ENCODE peak calls at places on chromosomes 2 and 18, in seven cellular contexts. H is IMR-90, Q is mesenchymal stem cell, Y is neuronal stem cell, B is H1, X is H9, O is trophoblast cell. J is an unnamed sample.

GRCh38 chr2:27309651-27310050 is 1.4 kb upstream of the UCN start:
- DNase-seq in H (no peak), Q (no peak), Y (no peak), B (no peak), X (no peak), O (no peak), J (no peak)

GRCh38 chr2:107259011-107259410 is 373.0 kb upstream of the ST6GAL2 start:
- DNase-seq in H (no peak), Q (no peak), Y (no peak), B (no peak), X (no peak), O (no peak), J (no peak)

GRCh38 chr2:133667085-133667484 is 98.8 kb upstream of the NCKAP5 start:
- DNase-seq in H (peak), Q (peak), Y (no peak), B (no peak), X (no peak), O (no peak), J (peak)

GRCh38 chr18:2982452-2983172 is 30.3 kb downstream of the LPIN2 start:
- DNase-seq in H (no peak), Q (peak), Y (no peak), B (no peak), X (no peak), O (no peak), J (peak)

GRCh38 chr2:196849895-196850294 is 40.7 kb upstream of the C2orf66 start:
- DNase-seq in H (peak), Q (peak), Y (no peak), B (no peak), X (no peak), O (no peak), J (peak)

GRCh38 chr2:106724301-106724794 is 161.6 kb downstream of the ST6GAL2 start:
- DNase-seq in H (no peak), Q (no peak), Y (no peak), B (no peak), X (no peak), O (no peak), J (no peak)

GRCh38 chr2:127155901-127156300 is 48.9 kb upstream of the BIN1 start:
- DNase-seq in H (peak), Q (peak), Y (no peak), B (no peak), X (no peak), O (no peak), J (no peak)

GRCh38 chr2:135667045-135667444 is 74.6 kb upstream of the UBXN4 start:
- DNase-seq in H (peak), Q (peak), Y (no peak), B (no peak), X (no peak), O (no peak), J (no peak)

GRCh38 chr2:230969673-230970015 is 26.3 kb upstream of the SPATA3 start:
- DNase-seq in H (no peak), Q (no peak), Y (no peak), B (no peak), X (no peak), O (no peak), J (no peak)

GRCh38 chr18:5395860-5396448 is 100.4 kb upstream of the ZBTB14 start:
- DNase-seq in H (no peak), Q (no peak), Y (no peak), B (no peak), X (no peak), O (no peak), J (no peak)

GRCh38 chr2:62787381-62787780 is 81.9 kb downstream of the EHBP1 start:
- DNase-seq in H (peak), Q (peak), Y (peak), B (no peak), X (no peak), O (no peak), J (peak)

GRCh38 chr2:127115471-127116199 is 8.7 kb upstream of the BIN1 start:
- DNase-seq in H (no peak), Q (no peak), Y (no peak), B (no peak), X (peak), O (no peak), J (no peak)

GRCh38 chr2:192236136-192236535 is 41.4 kb upstream of the TMEFF2 start:
- DNase-seq in H (peak), Q (peak), Y (no peak), B (no peak), X (no peak), O (no peak), J (no peak)

GRCh38 chr18:9696701-9697100 is 11.4 kb upstream of the RAB31 start:
- DNase-seq in H (no peak), Q (no peak), Y (no peak), B (no peak), X (no peak), O (no peak), J (no peak)

GRCh38 chr2:159226608-159227007 is 59.9 kb downstream of the WDSUB1 start:
- DNase-seq in H (no peak), Q (no peak), Y (no peak), B (no peak), X (no peak), O (no peak), J (no peak)

GRCh38 chr2:111216811-111217652 is 96.3 kb downstream of the BCL2L11 start:
- DNase-seq in H (no peak), Q (no peak), Y (no peak), B (no peak), X (no peak), O (no peak), J (no peak)

GRCh38 chr2:235739704-235740415 is 246.0 kb downstream of the AGAP1 start:
- DNase-seq in H (no peak), Q (no peak), Y (no peak), B (no peak), X (no peak), O (no peak), J (no peak)

GRCh38 chr2:193695367-193695766 is 1500.6 kb upstream of the TMEFF2 start:
- DNase-seq in H (no peak), Q (peak), Y (no peak), B (no peak), X (no peak), O (peak), J (peak)

GRCh38 chr2:110837421-110838409 is 105.3 kb downstream of the ACOXL start:
- DNase-seq in H (no peak), Q (no peak), Y (peak), B (no peak), X (no peak), O (no peak), J (no peak)

GRCh38 chr2:18626958-18627650 is 37.7 kb upstream of the NT5C1B start:
- DNase-seq in H (no peak), Q (peak), Y (no peak), B (no peak), X (no peak), O (no peak), J (no peak)
- H2BK5ac ChIP-seq in H (peak), Q (no peak), Y (no peak), B (no peak), X (no peak), O (no peak), J (no peak)

DNA sequence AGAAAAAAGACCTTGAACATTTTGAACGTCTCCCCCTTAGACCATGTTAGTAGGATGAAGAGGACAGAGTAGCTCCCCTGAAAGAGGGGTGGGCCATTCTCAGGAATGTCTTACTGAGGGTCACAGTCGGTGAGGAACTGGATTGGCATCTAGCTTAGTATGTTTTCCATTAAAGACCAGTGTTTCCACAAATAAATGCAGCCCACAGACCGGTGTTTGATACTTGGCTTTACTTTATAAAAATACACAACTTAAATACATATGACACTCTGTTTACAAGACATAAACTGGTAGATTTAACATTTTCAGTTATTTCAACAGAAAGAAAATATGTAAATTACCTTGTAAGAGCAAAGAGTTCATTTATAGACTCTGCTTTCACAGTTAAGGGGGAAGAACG is 23.4 kb upstream of the ADCY3 start:
- DNase-seq in H (peak), Q (no peak), Y (no peak), B (no peak), X (no peak), O (no peak), J (no peak)
- H3K18ac ChIP-seq in H (no peak), Q (no peak), Y (no peak), B (no peak), X (no peak), O (no peak), J (no peak)

GRCh38 chr2:74457549-74458131 is 598 bp upstream of the WBP1 start:
- DNase-seq in H (no peak), Q (peak), Y (peak), B (no peak), X (peak), O (peak), J (peak)

GRCh38 chr2:74458957-74459290 is 686 bp downstream of the WBP1 start:
- DNase-seq in H (no peak), Q (peak), Y (no peak), B (no peak), X (no peak), O (no peak), J (no peak)

GRCh38 chr2:74454654-74455511 is at the start of gene INO80B:
- DNase-seq in H (peak), Q (peak), Y (peak), B (peak), X (peak), O (peak), J (peak)

GRCh38 chr2:74458132-74458956 is at the start of gene WBP1:
- DNase-seq in H (peak), Q (peak), Y (peak), B (peak), X (peak), O (peak), J (peak)

DNA sequence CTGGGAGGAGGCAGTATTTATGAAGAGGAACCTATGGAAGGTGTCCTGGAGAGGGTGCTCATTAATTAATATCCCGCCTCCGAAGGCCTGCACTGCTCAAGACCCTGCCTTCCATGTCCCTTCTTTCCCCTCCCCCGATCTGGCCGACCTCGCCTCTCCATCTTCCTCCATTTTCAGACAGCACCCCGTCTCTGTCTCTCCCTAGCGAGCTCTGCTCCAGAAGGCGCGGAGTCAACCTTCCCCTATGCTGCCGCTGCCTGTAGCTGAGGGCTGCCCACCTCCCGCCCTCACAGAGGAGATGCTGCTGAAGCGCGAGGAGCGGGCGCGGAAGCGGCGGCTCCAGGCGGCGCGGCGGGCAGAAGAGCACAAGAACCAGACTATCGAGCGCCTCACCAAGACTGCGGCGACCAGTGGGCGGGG is 1.1 kb upstream of the WBP1 start:
- DNase-seq in H (peak), Q (no peak), Y (no peak), B (no peak), X (no peak), O (no peak), J (no peak)
- H3K4me2 ChIP-seq in H (peak), Q (peak), Y (peak), B (peak), X (peak), O (peak), J (peak)

GRCh38 chr2:234555161-234555560 is 58.3 kb upstream of the ARL4C start:
- DNase-seq in H (no peak), Q (no peak), Y (no peak), B (no peak), X (no peak), O (no peak), J (no peak)

GRCh38 chr2:234556848-234557573 is 60.1 kb upstream of the ARL4C start:
- DNase-seq in H (peak), Q (peak), Y (no peak), B (no peak), X (no peak), O (no peak), J (no peak)

GRCh38 chr2:234559609-234560008 is 62.7 kb upstream of the ARL4C start:
- DNase-seq in H (no peak), Q (no peak), Y (no peak), B (no peak), X (no peak), O (no peak), J (no peak)

GRCh38 chr2:234555616-234556249 is 58.9 kb upstream of the ARL4C start:
- DNase-seq in H (peak), Q (peak), Y (no peak), B (no peak), X (no peak), O (no peak), J (no peak)

DNA sequence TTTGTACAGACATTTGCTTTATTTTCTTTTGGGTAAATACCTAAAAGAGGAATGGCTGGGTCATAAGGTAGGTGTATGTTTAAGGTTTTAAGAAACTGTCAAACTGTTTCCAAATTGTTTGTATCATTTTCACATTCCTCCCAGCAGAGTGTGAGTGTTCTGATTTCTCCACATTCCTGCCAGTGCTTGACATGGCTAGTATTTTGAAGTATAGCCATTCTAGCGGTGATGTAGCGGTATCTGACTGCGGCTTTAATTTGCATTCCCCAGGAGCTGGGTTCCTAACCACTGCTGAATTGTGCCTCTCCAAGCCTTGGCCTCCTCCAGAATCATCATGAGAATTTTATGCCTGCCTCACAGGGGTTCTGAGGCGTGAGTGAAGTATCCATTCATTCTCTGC is 61.8 kb upstream of the ARL4C start:
- DNase-seq in H (no peak), Q (no peak), Y (no peak), B (no peak), X (no peak), O (no peak), J (no peak)
- H2BK5ac ChIP-seq in H (no peak), Q (no peak), Y (no peak), B (no peak), X (no peak), O (no peak), J (no peak)

GRCh38 chr2:241199897-241200821 is 11.7 kb downstream of the ANO7 start:
- DNase-seq in H (no peak), Q (no peak), Y (no peak), B (no peak), X (no peak), O (peak), J (no peak)

GRCh38 chr2:241202268-241202585 is 13.8 kb downstream of the ANO7 start:
- DNase-seq in H (no peak), Q (no peak), Y (no peak), B (no peak), X (no peak), O (no peak), J (no peak)

GRCh38 chr2:241202681-241203080 is 14.2 kb downstream of the ANO7 start:
- DNase-seq in H (no peak), Q (no peak), Y (no peak), B (no peak), X (no peak), O (no peak), J (no peak)

GRCh38 chr2:241200822-241201395 is 12.4 kb downstream of the ANO7 start:
- DNase-seq in H (no peak), Q (no peak), Y (no peak), B (no peak), X (no peak), O (no peak), J (no peak)

GRCh38 chr2:241201445-241202267 is 13.2 kb downstream of the ANO7 start:
- DNase-seq in H (no peak), Q (no peak), Y (no peak), B (no peak), X (no peak), O (no peak), J (no peak)
- H3K18ac ChIP-seq in H (no peak), Q (no peak), Y (no peak), B (no peak), X (no peak), O (no peak), J (no peak)

GRCh38 chr2:117835990-117836760 is 21.7 kb downstream of the DDX18 start:
- DNase-seq in H (peak), Q (peak), Y (peak), B (no peak), X (peak), O (peak), J (peak)
- H3K4me2 ChIP-seq in H (peak), Q (peak), Y (peak), B (peak), X (peak), O (peak), J (peak)

GRCh38 chr2:74081030-74081429 is 66.7 kb downstream of the BOLA3 start:
- DNase-seq in H (peak), Q (peak), Y (no peak), B (no peak), X (no peak), O (no peak), J (no peak)
- H2BK5ac ChIP-seq in H (no peak), Q (no peak), Y (no peak), B (no peak), X (no peak), O (no peak), J (no peak)